ENCODE peak calls at places on chromosomes 4 and X, in nine cellular contexts. F is sigmoid colon, C is prostate gland, G is stomach, D is suprapubic skin, J is endothelial cell of umbilical vein, N is breast epithelium, T is GM23338, A is transverse colon. Q is an unnamed sample.
A peak's percentile ranks its signal among the peaks of the same experiment; 100 is the strongest.

GRCh38 chr4:1080961-1081688 is 32.2 kb downstream of the RNF212 start:
- DNase-seq in F (no peak), C (no peak), G (no peak), D (peak; percentile 62), J (no peak), N (no peak), T (peak; percentile 34), A (no peak), Q (no peak)

GRCh38 chr4:73589887-73590801 is 30.1 kb downstream of the RASSF6 start:
- DNase-seq in F (no peak), C (no peak), G (no peak), D (no peak), J (no peak), N (no peak), T (no peak), A (no peak), Q (no peak)

GRCh38 chrX:111869639-111870034 is 6.3 kb upstream of the TRPC5OS start:
- DNase-seq in F (no peak), C (peak; percentile 17), G (peak; percentile 28), D (no peak), J (peak; percentile 11), N (peak; percentile 17), T (peak; percentile 69), A (peak; percentile 7), Q (no peak)

GRCh38 chr4:123415977-123416376 is 19.4 kb downstream of the SPRY1 start:
- DNase-seq in F (no peak), C (no peak), G (no peak), D (no peak), J (peak; percentile 29), N (no peak), T (no peak), A (no peak), Q (no peak)

GRCh38 chrX:49176421-49177326 is 5.0 kb downstream of the PLP2 start:
- DNase-seq in F (peak; percentile 67), C (no peak), G (no peak), D (no peak), J (no peak), N (no peak), T (no peak), A (no peak), Q (no peak)

GRCh38 chr4:80360102-80360501 is 24.6 kb downstream of the CFAP299 start:
- DNase-seq in F (no peak), C (no peak), G (no peak), D (no peak), J (no peak), N (no peak), T (peak; percentile 10), A (no peak), Q (no peak)

GRCh38 chrX:152632445-152633097 is 5.1 kb upstream of the GABRQ start:
- DNase-seq in F (no peak), C (peak; percentile 10), G (peak; percentile 56), D (no peak), J (peak; percentile 37), N (peak; percentile 20), T (peak; percentile 62), A (peak; percentile 47), Q (peak; percentile 87)

GRCh38 chrX:77451041-77451440 is 3.9 kb downstream of the FGF16 start:
- DNase-seq in F (no peak), C (no peak), G (no peak), D (no peak), J (peak; percentile 39), N (no peak), T (no peak), A (no peak), Q (no peak)

GRCh38 chr4:42605264-42605663 is 51.6 kb downstream of the ATP8A1 start:
- DNase-seq in F (no peak), C (no peak), G (no peak), D (no peak), J (no peak), N (no peak), T (no peak), A (no peak), Q (no peak)

GRCh38 chr4:140813804-140814203 is 57.6 kb upstream of the TBC1D9 start:
- DNase-seq in F (no peak), C (no peak), G (no peak), D (no peak), J (no peak), N (no peak), T (no peak), A (no peak), Q (no peak)

DNA sequence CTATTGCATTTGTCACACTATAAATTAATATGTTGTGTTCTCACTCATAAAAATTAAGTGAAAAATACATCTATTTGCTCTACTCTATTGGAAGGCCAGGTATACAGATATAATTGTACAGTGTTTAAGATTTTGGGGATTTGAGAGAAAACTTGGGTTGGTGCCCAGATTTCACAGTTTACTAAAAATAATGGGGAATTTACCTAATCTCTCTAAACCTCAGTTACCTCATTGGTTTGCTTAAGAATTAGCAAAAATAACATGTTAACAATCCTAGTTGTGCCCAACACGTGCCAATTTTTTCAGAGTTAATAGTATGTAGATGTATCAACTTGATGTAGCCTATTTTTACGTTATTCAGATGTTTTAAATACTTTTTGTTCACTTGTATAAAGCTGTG is 1495.3 kb upstream of the PCDH7 start:
- DNase-seq in F (no peak), C (no peak), G (no peak), D (no peak), J (no peak), N (no peak), T (no peak), A (no peak), Q (no peak)
- TF ChIP-seq POLR2AphosphoS5 in F (no peak), C (no peak), G (no peak), D (no peak), J (no peak), N (no peak), T (no peak), A (no peak), Q (no peak)

GRCh38 chr4:142376204-142376603 is 469.9 kb downstream of the INPP4B start:
- DNase-seq in F (no peak), C (no peak), G (no peak), D (no peak), J (no peak), N (no peak), T (no peak), A (no peak), Q (no peak)

GRCh38 chr4:142372570-142373300 is 473.4 kb downstream of the INPP4B start:
- DNase-seq in F (no peak), C (no peak), G (no peak), D (no peak), J (no peak), N (no peak), T (no peak), A (no peak), Q (no peak)

GRCh38 chr4:142377345-142378091 is 468.6 kb downstream of the INPP4B start:
- DNase-seq in F (no peak), C (no peak), G (no peak), D (no peak), J (no peak), N (no peak), T (no peak), A (no peak), Q (no peak)

GRCh38 chr4:142369141-142369540 is 477.0 kb downstream of the INPP4B start:
- DNase-seq in F (no peak), C (no peak), G (no peak), D (no peak), J (no peak), N (no peak), T (no peak), A (no peak), Q (no peak)

GRCh38 chr4:142373610-142374009 is 472.5 kb downstream of the INPP4B start:
- DNase-seq in F (no peak), C (no peak), G (no peak), D (no peak), J (peak; percentile 60), N (no peak), T (no peak), A (no peak), Q (no peak)
- H3K4me1 ChIP-seq in F (peaks cover 10% of the 10 kb centered on the region), C (no peaks in the 10 kb centered on the region), G (peaks cover 19% of the 10 kb centered on the region), D (peaks cover 10% of the 10 kb centered on the region), J (peaks cover 15% of the 10 kb centered on the region), N (no peaks in the 10 kb centered on the region), T (peaks cover 5% of the 10 kb centered on the region), A (no peaks in the 10 kb centered on the region), Q (peaks cover 28% of the 10 kb centered on the region)

GRCh38 chr4:126850286-126850685 is 782.5 kb upstream of the INTU start:
- DNase-seq in F (no peak), C (no peak), G (no peak), D (no peak), J (peak; percentile 71), N (no peak), T (no peak), A (no peak), Q (no peak)
- TF ChIP-seq POLR2AphosphoS5 in F (no peak), C (no peak), G (no peak), D (no peak), J (peak; percentile 88), N (no peak), T (no peak), A (no peak), Q (no peak)

DNA sequence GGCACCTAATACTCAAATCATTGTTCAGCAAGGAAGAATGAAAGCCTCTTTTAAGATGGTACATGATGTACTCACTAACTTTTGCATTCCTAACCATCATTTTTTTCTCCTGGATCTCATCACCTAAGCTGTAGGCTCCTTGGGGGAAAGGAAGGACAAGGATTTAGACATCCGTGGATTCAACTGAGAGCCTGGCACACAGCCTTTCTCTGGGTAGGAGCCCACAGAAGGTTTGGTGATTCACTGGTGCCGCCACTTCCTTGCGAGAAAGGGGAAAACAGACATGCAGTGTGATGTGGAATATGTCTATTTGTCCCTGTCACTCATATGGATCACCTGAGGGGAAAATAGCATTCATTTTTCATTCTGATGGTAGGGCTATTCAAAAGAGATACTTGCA is 147.3 kb downstream of the PCDH7 start:
- DNase-seq in F (peak; percentile 72), C (peak; percentile 41), G (no peak), D (no peak), J (no peak), N (peak; percentile 26), T (no peak), A (peak; percentile 11), Q (no peak)
- H3K4me1 ChIP-seq in F (peaks cover 59% of the 10 kb centered on the region), C (peaks cover 3% of the 10 kb centered on the region), G (peaks cover 39% of the 10 kb centered on the region), D (no peaks in the 10 kb centered on the region), J (peaks cover 12% of the 10 kb centered on the region), N (no peaks in the 10 kb centered on the region), T (peaks cover 1% of the 10 kb centered on the region), A (peaks cover 9% of the 10 kb centered on the region), Q (peaks cover 79% of the 10 kb centered on the region)

GRCh38 chr4:102826890-102827673 is at the start of gene UBE2D3:
- DNase-seq in F (peak; percentile 99), C (peak; percentile 87), G (peak; percentile 95), D (peak; percentile 98), J (peak; percentile 92), N (peak; percentile 94), T (peak; percentile 90), A (peak; percentile 96), Q (peak; percentile 98)
- TF ChIP-seq POLR2AphosphoS5 in F (peak; percentile 97), C (peak; percentile 45), G (peak; percentile 86), D (peak; percentile 49), J (peak; percentile 75), N (peak; percentile 96), T (peak; percentile 85), A (peak; percentile 93), Q (peak; percentile 94)

GRCh38 chrX:13690836-13691235 is 1.9 kb downstream of the RAB9A start:
- DNase-seq in F (no peak), C (no peak), G (no peak), D (no peak), J (no peak), N (no peak), T (no peak), A (no peak), Q (no peak)
- H3K4me1 ChIP-seq in F (peaks cover 17% of the 10 kb centered on the region), C (no peaks in the 10 kb centered on the region), G (peaks cover 49% of the 10 kb centered on the region), D (peaks cover 36% of the 10 kb centered on the region), J (peaks cover 17% of the 10 kb centered on the region), N (no peaks in the 10 kb centered on the region), T (peaks cover 34% of the 10 kb centered on the region), A (peaks cover 6% of the 10 kb centered on the region), Q (peaks cover 63% of the 10 kb centered on the region)

GRCh38 chrX:117134983-117135382 is 672.2 kb upstream of the CT83 start:
- DNase-seq in F (no peak), C (no peak), G (no peak), D (no peak), J (no peak), N (no peak), T (no peak), A (no peak), Q (no peak)

GRCh38 chrX:117138070-117138469 is 675.3 kb upstream of the CT83 start:
- DNase-seq in F (no peak), C (no peak), G (no peak), D (no peak), J (no peak), N (no peak), T (no peak), A (no peak), Q (no peak)
- TF ChIP-seq POLR2AphosphoS5 in F (no peak), C (no peak), G (no peak), D (no peak), J (no peak), N (no peak), T (no peak), A (no peak), Q (no peak)